ENCODE peak calls at places on chromosome 1, in four cellular contexts. D is IMR-90, S is AG04450, K is fibroblast of pulmonary artery. H is an unnamed sample.

GRCh38 chr1:20538227-20538626 is 14.1 kb upstream of the FAM43B start:
- DNase-seq in D (no peak), S (no peak), K (no peak), H (no peak)

GRCh38 chr1:196558424-196558823 is 49.8 kb downstream of the KCNT2 start:
- DNase-seq in S (peak), K (peak), D (peak), H (peak)

GRCh38 chr1:72000809-72001208 is 281.5 kb downstream of the NEGR1 start:
- DNase-seq in K (peak), S (no peak), D (peak), H (no peak)

GRCh38 chr1:153567621-153568366 is 2.1 kb upstream of the S100A2 start:
- DNase-seq in K (no peak), S (no peak), D (peak), H (no peak)

GRCh38 chr1:19643602-19644419 is at the start of gene NBL1:
- DNase-seq in D (peak), S (no peak), K (peak), H (peak)

GRCh38 chr1:78145105-78145580 is 99.4 kb downstream of the GIPC2 start:
- DNase-seq in K (peak), S (peak), D (peak), H (peak)

GRCh38 chr1:30936541-30937171 is 28.1 kb upstream of the SDC3 start:
- DNase-seq in D (no peak), K (no peak), S (no peak), H (no peak)

GRCh38 chr1:245201827-245202226 is 47.0 kb downstream of the KIF26B start:
- DNase-seq in D (no peak), K (no peak), S (no peak), H (no peak)

GRCh38 chr1:86548863-86549262 is 2.0 kb downstream of the CLCA4 start:
- DNase-seq in D (no peak), S (no peak), K (no peak), H (no peak)

GRCh38 chr1:53588053-53588779 is 129.0 kb downstream of the DMRTB1 start:
- DNase-seq in D (no peak), S (no peak), K (no peak), H (no peak)

GRCh38 chr1:1359316-1359667 is 937 bp upstream of the MXRA8 start:
- DNase-seq in S (peak), K (no peak), D (peak), H (peak)

GRCh38 chr1:54955359-54955758 is 25.1 kb upstream of the TMEM61 start:
- DNase-seq in D (peak), S (no peak), K (peak), H (peak)

GRCh38 chr1:30474818-30475200 is 248.6 kb downstream of the MATN1 start:
- DNase-seq in D (no peak), K (no peak), S (no peak), H (no peak)

DNA sequence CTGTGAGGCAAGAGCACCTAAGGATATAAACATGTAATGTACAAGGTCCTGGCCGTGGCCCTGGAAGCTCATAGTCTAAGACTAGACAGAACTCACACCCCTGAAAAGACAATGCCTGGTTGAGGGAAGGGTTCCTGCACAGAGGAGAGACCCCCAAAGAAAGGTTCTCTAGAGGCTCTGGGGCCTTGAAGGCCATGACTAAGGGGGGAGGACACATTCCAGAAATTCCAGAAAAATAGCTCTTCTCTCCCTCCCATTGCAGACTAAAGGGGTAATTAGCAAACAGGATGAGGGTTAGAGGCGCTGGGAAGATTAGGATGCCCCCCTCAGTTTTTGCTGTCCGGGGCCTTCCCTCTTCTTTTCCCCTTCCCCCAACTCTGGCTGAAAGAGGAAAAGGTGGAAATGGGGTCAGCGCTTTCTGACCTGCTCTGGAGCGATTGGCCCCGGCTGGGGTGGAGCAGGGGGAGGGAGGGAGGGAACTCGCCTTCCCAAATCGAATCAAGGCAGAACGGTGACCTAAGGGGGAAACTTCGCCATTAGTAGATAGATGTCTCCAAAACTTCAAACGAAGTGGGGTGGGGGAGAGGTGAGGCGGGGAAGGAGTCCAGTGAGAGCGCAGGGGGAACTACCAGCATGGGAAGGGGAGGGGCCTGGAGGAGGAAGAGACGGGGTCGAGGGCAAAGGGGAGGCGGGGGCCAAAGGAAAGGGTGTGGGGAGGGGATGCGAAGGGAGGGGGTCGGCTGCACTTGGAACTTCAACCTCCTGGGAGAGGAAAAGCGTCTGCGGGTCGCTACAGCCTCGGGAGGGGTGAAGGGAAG is 11.8 kb downstream of the PAX7 start:
- DNase-seq in S (no peak), K (no peak), D (no peak), H (no peak)
- H3K4me3 ChIP-seq in S (no peak), K (no peak), D (no peak), H (no peak)

DNA sequence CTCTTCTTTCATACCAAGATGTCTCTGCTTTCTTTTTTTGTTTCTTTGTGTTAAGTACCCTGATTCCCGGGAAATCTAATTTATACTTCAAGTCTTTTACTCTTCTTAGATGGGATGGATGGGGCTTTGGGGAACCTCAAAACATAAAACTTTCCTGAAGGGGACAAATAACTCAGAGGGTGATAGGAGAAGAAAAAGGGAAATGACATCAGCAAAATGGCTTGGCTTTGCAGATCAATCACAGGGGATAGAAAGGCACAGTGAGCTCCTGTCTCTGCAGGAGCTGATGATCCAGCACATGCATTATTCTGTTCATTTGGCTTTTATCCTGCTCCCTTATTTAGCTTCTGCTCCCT is 1.4 kb upstream of the CA14 start:
- DNase-seq in S (no peak), D (no peak), K (no peak), H (no peak)
- TF ChIP-seq CTCF in S (no peak), D (no peak), K (no peak), H (no peak)

DNA sequence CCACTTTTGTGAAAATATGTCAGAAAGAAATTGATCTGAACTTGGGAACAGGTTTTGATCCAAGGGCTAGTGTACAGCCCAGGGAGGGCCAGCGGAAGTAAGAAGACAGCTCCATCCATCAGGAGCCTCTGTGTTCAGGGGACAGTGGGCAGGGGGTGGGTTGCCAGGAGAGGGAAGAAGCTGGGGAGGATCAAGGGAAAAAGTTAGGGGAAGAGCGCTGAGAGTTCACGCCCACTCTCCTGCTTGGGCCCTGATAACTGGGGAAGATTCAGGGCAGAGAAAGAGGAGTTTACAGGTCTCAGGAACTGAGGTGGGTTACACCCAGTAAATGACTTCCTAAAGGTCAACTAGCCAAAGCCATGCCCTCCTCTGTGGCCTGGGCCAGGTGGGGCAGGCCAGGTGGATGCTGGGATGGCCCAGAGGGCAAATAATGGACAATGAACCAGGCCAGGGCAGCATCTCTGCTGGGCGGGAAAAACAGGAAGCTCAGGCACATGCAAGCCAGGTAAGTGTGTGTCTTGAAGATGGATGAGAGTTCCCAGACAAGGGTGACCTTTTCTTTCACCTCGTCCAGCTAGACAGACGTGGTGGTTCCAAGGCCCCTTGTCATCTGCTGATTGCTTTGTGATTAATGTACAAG is 56.8 kb downstream of the MDM4 start:
- DNase-seq in S (no peak), K (no peak), D (no peak), H (no peak)
- H3K4me3 ChIP-seq in S (no peak), K (no peak), D (no peak), H (no peak)

DNA sequence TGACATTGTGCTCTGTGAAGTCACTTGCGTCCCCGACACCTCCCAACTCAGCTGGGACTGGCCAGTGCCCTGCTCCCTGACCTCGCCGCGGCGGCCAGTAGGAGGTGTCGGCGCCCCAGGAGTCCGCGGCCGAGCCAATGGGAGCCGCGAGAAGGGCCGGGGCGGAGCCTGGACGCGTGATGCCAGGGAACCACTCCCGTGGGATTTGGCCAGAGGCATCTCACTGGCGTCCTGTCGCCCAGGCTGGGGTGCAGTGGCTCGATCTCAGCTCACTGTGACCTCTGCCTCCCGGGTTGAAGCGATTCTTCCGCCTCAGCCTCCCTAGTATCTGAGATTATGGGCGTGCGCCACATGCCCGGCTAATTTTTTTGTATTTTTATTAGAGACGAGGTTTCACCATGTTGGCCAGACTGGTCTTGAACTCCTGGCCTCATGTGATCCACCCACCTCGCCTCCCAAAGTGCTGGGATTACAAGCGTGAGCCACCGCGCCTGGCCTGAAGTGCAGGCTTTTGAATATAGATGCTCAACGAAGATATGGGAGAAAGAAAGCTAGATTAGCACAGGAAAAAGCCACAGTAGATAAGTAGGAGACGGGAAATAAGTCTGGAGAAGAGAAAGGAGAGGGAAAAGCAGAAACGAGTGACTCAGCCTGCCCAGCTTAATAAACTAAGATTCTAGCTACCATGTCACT is 38.0 kb downstream of the ZBTB8OS start:
- DNase-seq in K (peak), S (no peak), D (peak), H (peak)
- TF ChIP-seq CTCF in K (peak), S (no peak), D (no peak), H (peak)

DNA sequence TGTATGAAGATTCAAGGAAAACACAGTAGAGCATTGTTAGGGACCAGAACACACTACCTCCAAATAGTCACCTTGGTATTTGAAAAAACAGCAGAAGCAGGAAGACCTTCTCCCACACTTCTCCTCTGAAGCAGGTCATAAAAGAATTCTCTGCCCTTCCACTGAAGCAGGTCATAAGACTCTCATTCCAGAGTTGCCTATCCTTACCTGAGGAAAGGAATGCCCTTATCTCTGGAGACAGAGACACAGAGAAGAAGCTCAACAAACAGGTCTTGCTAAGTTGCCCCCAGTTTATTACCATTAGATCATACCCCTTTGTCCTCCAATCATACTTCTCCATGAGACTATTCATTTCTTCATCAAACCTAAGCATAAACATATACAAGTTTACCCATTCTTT is 225.8 kb upstream of the TNR start:
- DNase-seq in S (no peak), K (no peak), D (no peak), H (no peak)
- H3K4me3 ChIP-seq in S (no peak), K (no peak), D (no peak), H (no peak)

GRCh38 chr1:87792094-87792493 is 463.4 kb downstream of the LMO4 start:
- DNase-seq in D (no peak), S (no peak), K (no peak), H (no peak)
- TF ChIP-seq CTCF in D (no peak), S (no peak), K (no peak), H (no peak)

DNA sequence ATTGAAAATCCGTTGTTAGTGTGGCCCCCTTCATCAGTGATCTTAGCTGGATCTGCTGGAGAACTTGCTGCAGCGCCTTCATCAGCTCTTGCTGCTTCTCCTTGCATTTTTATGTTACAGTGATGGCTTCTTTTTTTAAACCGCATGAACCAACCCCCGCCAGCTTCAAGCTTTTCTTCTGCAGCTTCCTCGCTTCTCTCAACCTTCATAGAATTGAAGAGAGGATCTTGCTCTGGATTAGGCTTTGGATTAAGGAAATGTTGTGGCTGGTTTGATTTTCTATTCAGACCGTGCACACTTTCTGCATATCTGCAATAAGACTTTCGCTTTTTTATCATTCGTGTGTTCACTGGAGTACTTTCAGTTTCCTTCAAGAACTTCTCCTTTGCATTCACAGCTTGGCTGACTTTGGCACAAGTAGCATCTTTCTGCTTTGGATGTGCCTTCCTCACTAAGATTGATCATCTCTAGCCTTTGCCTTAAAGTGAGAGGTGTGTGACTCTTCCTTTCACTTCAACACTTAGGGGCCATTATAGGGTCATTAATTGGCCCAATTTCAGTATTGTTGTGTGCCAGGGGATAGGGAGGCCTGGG is 13.1 kb downstream of the RNF187 start:
- DNase-seq in S (no peak), K (no peak), D (no peak), H (no peak)
- H3K4me3 ChIP-seq in S (no peak), K (no peak), D (no peak), H (no peak)

GRCh38 chr1:214719207-214719606 is 116.2 kb downstream of the CENPF start:
- DNase-seq in K (no peak), D (peak), S (no peak), H (no peak)
- TF ChIP-seq CTCF in K (peak), D (no peak), S (peak), H (peak)

GRCh38 chr1:109423498-109423897 is 2.8 kb downstream of the PSMA5 start:
- DNase-seq in D (no peak), K (no peak), S (no peak), H (no peak)
- H3K4me3 ChIP-seq in D (no peak), K (no peak), S (no peak), H (no peak)

H was measured in cardiac fibroblast.